ENCODE peak calls at places on chromosomes 12 and 14, in six cellular contexts. One of them, this sample, is unnamed.

GRCh38 chr12:63495974-63496373 is 172.3 kb downstream of the DPY19L2 start:
- DNase-seq in cardiac muscle cell: no peak
- DNase-seq in EH: no peak
- DNase-seq in NB4: no peak
- DNase-seq in CD8-positive, alpha-beta memory T cell: no peak
- DNase-seq in effector CD4-positive, alpha-beta T cell: no peak
- DNase-seq in this sample: no peak

GRCh38 chr14:99401624-99402282 is 78.9 kb downstream of the SETD3 start:
- DNase-seq in cardiac muscle cell: no peak
- DNase-seq in EH: no peak
- DNase-seq in NB4: no peak
- DNase-seq in CD8-positive, alpha-beta memory T cell: no peak
- DNase-seq in effector CD4-positive, alpha-beta T cell: no peak
- DNase-seq in this sample: no peak

GRCh38 chr12:39186744-39187143 is 256.2 kb downstream of the KIF21A start:
- DNase-seq in cardiac muscle cell: no peak
- DNase-seq in EH: no peak
- DNase-seq in NB4: no peak
- DNase-seq in CD8-positive, alpha-beta memory T cell: no peak
- DNase-seq in effector CD4-positive, alpha-beta T cell: no peak
- DNase-seq in this sample: no peak

GRCh38 chr14:78022059-78022458 is 148.1 kb upstream of the NRXN3 start:
- DNase-seq in cardiac muscle cell: peak; percentile 47
- DNase-seq in EH: peak; percentile 50
- DNase-seq in NB4: peak; percentile 78
- DNase-seq in CD8-positive, alpha-beta memory T cell: no peak
- DNase-seq in effector CD4-positive, alpha-beta T cell: no peak
- DNase-seq in this sample: peak; percentile 34

GRCh38 chr14:102754370-102755262 is 22.6 kb upstream of the TRAF3 start:
- DNase-seq in cardiac muscle cell: no peak
- DNase-seq in EH: no peak
- DNase-seq in NB4: no peak
- DNase-seq in CD8-positive, alpha-beta memory T cell: no peak
- DNase-seq in effector CD4-positive, alpha-beta T cell: no peak
- DNase-seq in this sample: no peak

GRCh38 chr12:100348657-100349454 is 8.0 kb upstream of the SLC17A8 start:
- DNase-seq in cardiac muscle cell: peak; percentile 55
- DNase-seq in EH: peak; percentile 40
- DNase-seq in NB4: peak; percentile 51
- DNase-seq in CD8-positive, alpha-beta memory T cell: no peak
- DNase-seq in effector CD4-positive, alpha-beta T cell: no peak
- DNase-seq in this sample: no peak

GRCh38 chr12:40338071-40338470 is 113.3 kb downstream of the LRRK2 start:
- DNase-seq in cardiac muscle cell: no peak
- DNase-seq in EH: no peak
- DNase-seq in NB4: no peak
- DNase-seq in CD8-positive, alpha-beta memory T cell: no peak
- DNase-seq in effector CD4-positive, alpha-beta T cell: no peak
- DNase-seq in this sample: no peak

GRCh38 chr14:53273671-53274072 is 120.5 kb upstream of the DDHD1 start:
- DNase-seq in cardiac muscle cell: peak; percentile 69
- DNase-seq in EH: no peak
- DNase-seq in NB4: peak; percentile 52
- DNase-seq in CD8-positive, alpha-beta memory T cell: no peak
- DNase-seq in effector CD4-positive, alpha-beta T cell: no peak
- DNase-seq in this sample: no peak

GRCh38 chr14:46686652-46687051 is 35.1 kb upstream of the RPL10L start:
- DNase-seq in cardiac muscle cell: no peak
- DNase-seq in EH: no peak
- DNase-seq in NB4: peak; percentile 90
- DNase-seq in CD8-positive, alpha-beta memory T cell: no peak
- DNase-seq in effector CD4-positive, alpha-beta T cell: no peak
- DNase-seq in this sample: no peak

GRCh38 chr12:2537868-2538541 is 256.8 kb upstream of the FKBP4 start:
- DNase-seq in cardiac muscle cell: no peak
- DNase-seq in EH: no peak
- DNase-seq in NB4: no peak
- DNase-seq in CD8-positive, alpha-beta memory T cell: no peak
- DNase-seq in effector CD4-positive, alpha-beta T cell: no peak
- DNase-seq in this sample: no peak

GRCh38 chr14:91890291-91890749 is 23.0 kb upstream of the TC2N start:
- DNase-seq in cardiac muscle cell: peak; percentile 50
- DNase-seq in EH: no peak
- DNase-seq in NB4: no peak
- DNase-seq in CD8-positive, alpha-beta memory T cell: no peak
- DNase-seq in effector CD4-positive, alpha-beta T cell: no peak
- DNase-seq in this sample: peak; percentile 69

GRCh38 chr12:12716151-12716844 is 870 bp upstream of the CDKN1B start:
- DNase-seq in cardiac muscle cell: peak; percentile 48
- DNase-seq in EH: peak; percentile 43
- DNase-seq in NB4: no peak
- DNase-seq in CD8-positive, alpha-beta memory T cell: no peak
- DNase-seq in effector CD4-positive, alpha-beta T cell: no peak
- DNase-seq in this sample: no peak

GRCh38 chr14:90641111-90642010 is 174.9 kb downstream of the TTC7B start:
- DNase-seq in cardiac muscle cell: no peak
- DNase-seq in EH: peak; percentile 72
- DNase-seq in NB4: no peak
- DNase-seq in CD8-positive, alpha-beta memory T cell: no peak
- DNase-seq in effector CD4-positive, alpha-beta T cell: no peak
- DNase-seq in this sample: no peak

GRCh38 chr12:48592591-48593086 is 22.8 kb upstream of the LALBA start:
- DNase-seq in cardiac muscle cell: no peak
- DNase-seq in EH: no peak
- DNase-seq in NB4: no peak
- DNase-seq in CD8-positive, alpha-beta memory T cell: no peak
- DNase-seq in effector CD4-positive, alpha-beta T cell: no peak
- DNase-seq in this sample: no peak

GRCh38 chr12:12612403-12612802 is 727 bp downstream of the CREBL2 start:
- DNase-seq in cardiac muscle cell: peak; percentile 87
- DNase-seq in EH: peak; percentile 63
- DNase-seq in NB4: peak; percentile 84
- DNase-seq in CD8-positive, alpha-beta memory T cell: peak; percentile 3
- DNase-seq in effector CD4-positive, alpha-beta T cell: peak; percentile 13
- DNase-seq in this sample: peak; percentile 21

GRCh38 chr12:3646561-3647241 is 106.2 kb downstream of the CRACR2A start:
- DNase-seq in cardiac muscle cell: peak; percentile 12
- DNase-seq in EH: peak; percentile 22
- DNase-seq in NB4: no peak
- DNase-seq in CD8-positive, alpha-beta memory T cell: no peak
- DNase-seq in effector CD4-positive, alpha-beta T cell: no peak
- DNase-seq in this sample: no peak

GRCh38 chr14:90827919-90828610 is 11.8 kb upstream of the TTC7B start:
- DNase-seq in cardiac muscle cell: peak; percentile 90
- DNase-seq in EH: peak; percentile 90
- DNase-seq in NB4: peak; percentile 93
- DNase-seq in CD8-positive, alpha-beta memory T cell: peak; percentile 93
- DNase-seq in effector CD4-positive, alpha-beta T cell: peak; percentile 90
- DNase-seq in this sample: peak; percentile 99

GRCh38 chr12:5402009-5402408 is 29.9 kb upstream of the NTF3 start:
- DNase-seq in cardiac muscle cell: no peak
- DNase-seq in EH: no peak
- DNase-seq in NB4: no peak
- DNase-seq in CD8-positive, alpha-beta memory T cell: no peak
- DNase-seq in effector CD4-positive, alpha-beta T cell: no peak
- DNase-seq in this sample: no peak

GRCh38 chr14:54225457-54225856 is 171.3 kb upstream of the CDKN3 start:
- DNase-seq in cardiac muscle cell: no peak
- DNase-seq in EH: no peak
- DNase-seq in NB4: no peak
- DNase-seq in CD8-positive, alpha-beta memory T cell: no peak
- DNase-seq in effector CD4-positive, alpha-beta T cell: no peak
- DNase-seq in this sample: no peak

GRCh38 chr12:108333898-108334699 is 5.0 kb downstream of the CMKLR1 start:
- DNase-seq in cardiac muscle cell: peak; percentile 54
- DNase-seq in EH: peak; percentile 34
- DNase-seq in NB4: peak; percentile 85
- DNase-seq in CD8-positive, alpha-beta memory T cell: no peak
- DNase-seq in effector CD4-positive, alpha-beta T cell: no peak
- DNase-seq in this sample: no peak

GRCh38 chr14:54338696-54339317 is 58.0 kb upstream of the CDKN3 start:
- DNase-seq in cardiac muscle cell: peak; percentile 80
- DNase-seq in EH: peak; percentile 55
- DNase-seq in NB4: peak; percentile 18
- DNase-seq in CD8-positive, alpha-beta memory T cell: no peak
- DNase-seq in effector CD4-positive, alpha-beta T cell: no peak
- DNase-seq in this sample: no peak

GRCh38 chr12:28191018-28191595 is 851 bp downstream of the CCDC91 start:
- DNase-seq in cardiac muscle cell: no peak
- DNase-seq in EH: peak; percentile 67
- DNase-seq in NB4: peak; percentile 81
- DNase-seq in CD8-positive, alpha-beta memory T cell: peak; percentile 16
- DNase-seq in effector CD4-positive, alpha-beta T cell: peak; percentile 23
- DNase-seq in this sample: no peak

GRCh38 chr12:105219261-105220018 is 16.5 kb downstream of the APPL2 start:
- DNase-seq in cardiac muscle cell: peak; percentile 48
- DNase-seq in EH: no peak
- DNase-seq in NB4: no peak
- DNase-seq in CD8-positive, alpha-beta memory T cell: no peak
- DNase-seq in effector CD4-positive, alpha-beta T cell: no peak
- DNase-seq in this sample: no peak

GRCh38 chr14:85366226-85366625 is 163.7 kb upstream of the FLRT2 start:
- DNase-seq in cardiac muscle cell: no peak
- DNase-seq in EH: no peak
- DNase-seq in NB4: no peak
- DNase-seq in CD8-positive, alpha-beta memory T cell: no peak
- DNase-seq in effector CD4-positive, alpha-beta T cell: no peak
- DNase-seq in this sample: no peak

GRCh38 chr12:48854488-48854887 is 2.5 kb upstream of the DDX23 start:
- DNase-seq in cardiac muscle cell: no peak
- DNase-seq in EH: no peak
- DNase-seq in NB4: no peak
- DNase-seq in CD8-positive, alpha-beta memory T cell: no peak
- DNase-seq in effector CD4-positive, alpha-beta T cell: no peak
- DNase-seq in this sample: no peak

GRCh38 chr12:19431407-19432308 is 7.6 kb upstream of the AEBP2 start:
- DNase-seq in cardiac muscle cell: peak; percentile 49
- DNase-seq in EH: peak; percentile 89
- DNase-seq in NB4: no peak
- DNase-seq in CD8-positive, alpha-beta memory T cell: no peak
- DNase-seq in effector CD4-positive, alpha-beta T cell: no peak
- DNase-seq in this sample: no peak

GRCh38 chr14:89750206-89750867 is 204.2 kb downstream of the EFCAB11 start:
- DNase-seq in cardiac muscle cell: peak; percentile 57
- DNase-seq in EH: no peak
- DNase-seq in NB4: no peak
- DNase-seq in CD8-positive, alpha-beta memory T cell: no peak
- DNase-seq in effector CD4-positive, alpha-beta T cell: no peak
- DNase-seq in this sample: no peak

GRCh38 chr12:1217191-1217949 is 226.3 kb downstream of the ERC1 start:
- DNase-seq in cardiac muscle cell: peak; percentile 34
- DNase-seq in EH: peak; percentile 90
- DNase-seq in NB4: no peak
- DNase-seq in CD8-positive, alpha-beta memory T cell: no peak
- DNase-seq in effector CD4-positive, alpha-beta T cell: no peak
- DNase-seq in this sample: no peak

GRCh38 chr12:84638811-84639368 is 273.7 kb downstream of the SLC6A15 start:
- DNase-seq in cardiac muscle cell: no peak
- DNase-seq in EH: peak; percentile 51
- DNase-seq in NB4: no peak
- DNase-seq in CD8-positive, alpha-beta memory T cell: no peak
- DNase-seq in effector CD4-positive, alpha-beta T cell: no peak
- DNase-seq in this sample: no peak

GRCh38 chr14:47821134-47821533 is 145.7 kb upstream of the MDGA2 start:
- DNase-seq in cardiac muscle cell: no peak
- DNase-seq in EH: no peak
- DNase-seq in NB4: no peak
- DNase-seq in CD8-positive, alpha-beta memory T cell: no peak
- DNase-seq in effector CD4-positive, alpha-beta T cell: no peak
- DNase-seq in this sample: no peak

GRCh38 chr14:106872619-106873446 is 1346.5 kb downstream of the TMEM121 start:
- DNase-seq in cardiac muscle cell: no peak
- DNase-seq in EH: no peak
- DNase-seq in NB4: peak; percentile 90
- DNase-seq in CD8-positive, alpha-beta memory T cell: peak; percentile 70
- DNase-seq in effector CD4-positive, alpha-beta T cell: peak; percentile 61
- DNase-seq in this sample: peak; percentile 7

GRCh38 chr14:31950760-31951637 is 126.1 kb upstream of the ARHGAP5 start:
- DNase-seq in cardiac muscle cell: peak; percentile 70
- DNase-seq in EH: peak; percentile 56
- DNase-seq in NB4: no peak
- DNase-seq in CD8-positive, alpha-beta memory T cell: no peak
- DNase-seq in effector CD4-positive, alpha-beta T cell: no peak
- DNase-seq in this sample: no peak

GRCh38 chr12:52873832-52874572 is 25.2 kb upstream of the KRT78 start:
- DNase-seq in cardiac muscle cell: peak; percentile 94
- DNase-seq in EH: peak; percentile 96
- DNase-seq in NB4: peak; percentile 91
- DNase-seq in CD8-positive, alpha-beta memory T cell: peak; percentile 67
- DNase-seq in effector CD4-positive, alpha-beta T cell: peak; percentile 28
- DNase-seq in this sample: no peak

GRCh38 chr12:117985182-117985581 is 16.4 kb upstream of the KSR2 start:
- DNase-seq in cardiac muscle cell: no peak
- DNase-seq in EH: peak; percentile 10
- DNase-seq in NB4: no peak
- DNase-seq in CD8-positive, alpha-beta memory T cell: no peak
- DNase-seq in effector CD4-positive, alpha-beta T cell: no peak
- DNase-seq in this sample: no peak

This sample was measured in head of caudate nucleus.